ENCODE peak calls at places on chromosomes 13 and 19, in eight cellular contexts. H, X, A, C, F, V, D and U are unnamed samples.

GRCh38 chr13:30587231-30587630 is 30.5 kb upstream of the USPL1 start:
- DNase-seq in H (no peak), X (no peak), F (no peak), V (no peak), D (no peak), C (no peak), A (no peak), U (no peak)

GRCh38 chr13:79654520-79654919 is 173.6 kb downstream of the NDFIP2 start:
- DNase-seq in V (no peak), C (no peak), F (no peak), X (no peak), A (no peak), D (no peak), H (no peak), U (no peak)

GRCh38 chr13:42028113-42028799 is 20.2 kb upstream of the DGKH start:
- DNase-seq in F (peak; percentile 70), X (no peak), V (no peak), D (no peak), A (no peak), C (no peak), H (no peak), U (no peak)

GRCh38 chr13:73224708-73225107 is 165.9 kb downstream of the KLF5 start:
- DNase-seq in H (no peak), F (no peak), A (no peak), V (no peak), C (no peak), X (peak; percentile 10), D (no peak), U (no peak)

GRCh38 chr13:66492479-66492878 is 737.7 kb downstream of the PCDH9 start:
- DNase-seq in F (no peak), V (no peak), X (peak; percentile 2), C (no peak), H (peak; percentile 7), A (no peak), D (no peak), U (no peak)

GRCh38 chr13:99610702-99611289 is 109.5 kb downstream of the TM9SF2 start:
- DNase-seq in D (no peak), H (no peak), F (no peak), A (no peak), V (no peak), C (no peak), X (no peak), U (no peak)

GRCh38 chr19:58356236-58356970 is 3.1 kb upstream of the A1BG start:
- DNase-seq in F (no peak), C (no peak), X (no peak), A (peak; percentile 44), V (no peak), D (no peak), H (no peak), U (no peak)

GRCh38 chr19:3879656-3880055 is 829 bp upstream of the ATCAY start:
- DNase-seq in V (no peak), A (no peak), D (no peak), X (no peak), H (no peak), F (no peak), C (no peak), U (no peak)

GRCh38 chr13:30905932-30906383 is at the start of gene MEDAG:
- DNase-seq in C (peak; percentile 38), X (no peak), D (peak; percentile 76), H (no peak), A (peak; percentile 27), F (peak; percentile 17), V (no peak), U (no peak)

GRCh38 chr19:21092107-21092506 is 10.1 kb downstream of the ZNF714 start:
- DNase-seq in V (no peak), F (no peak), H (no peak), A (no peak), C (no peak), X (no peak), D (no peak), U (no peak)

GRCh38 chr19:33110201-33110910 is 21.6 kb upstream of the WDR88 start:
- DNase-seq in D (no peak), A (no peak), F (no peak), V (peak; percentile 44), H (no peak), X (no peak), C (no peak), U (no peak)

GRCh38 chr19:10430505-10431253 is 10.3 kb downstream of the PDE4A start:
- DNase-seq in A (no peak), H (no peak), D (no peak), X (peak; percentile 52), C (peak; percentile 76), F (peak; percentile 77), V (no peak), U (no peak)

GRCh38 chr19:3135961-3136683 is at the start of gene GNA15:
- DNase-seq in H (no peak), F (peak; percentile 62), C (no peak), V (no peak), D (no peak), X (peak; percentile 34), A (no peak), U (no peak)

GRCh38 chr13:20824762-20825161 is 51.0 kb upstream of the EEF1AKMT1 start:
- DNase-seq in F (no peak), D (no peak), A (no peak), C (no peak), H (no peak), X (no peak), V (no peak), U (no peak)

GRCh38 chr19:8611391-8611883 is 922 bp upstream of the ADAMTS10 start:
- DNase-seq in V (no peak), H (no peak), X (no peak), C (no peak), D (no peak), F (no peak), A (no peak), U (no peak)

GRCh38 chr13:39789451-39789850 is 134.0 kb downstream of the COG6 start:
- DNase-seq in A (no peak), D (no peak), V (no peak), F (no peak), X (no peak), C (no peak), H (no peak), U (no peak)

DNA sequence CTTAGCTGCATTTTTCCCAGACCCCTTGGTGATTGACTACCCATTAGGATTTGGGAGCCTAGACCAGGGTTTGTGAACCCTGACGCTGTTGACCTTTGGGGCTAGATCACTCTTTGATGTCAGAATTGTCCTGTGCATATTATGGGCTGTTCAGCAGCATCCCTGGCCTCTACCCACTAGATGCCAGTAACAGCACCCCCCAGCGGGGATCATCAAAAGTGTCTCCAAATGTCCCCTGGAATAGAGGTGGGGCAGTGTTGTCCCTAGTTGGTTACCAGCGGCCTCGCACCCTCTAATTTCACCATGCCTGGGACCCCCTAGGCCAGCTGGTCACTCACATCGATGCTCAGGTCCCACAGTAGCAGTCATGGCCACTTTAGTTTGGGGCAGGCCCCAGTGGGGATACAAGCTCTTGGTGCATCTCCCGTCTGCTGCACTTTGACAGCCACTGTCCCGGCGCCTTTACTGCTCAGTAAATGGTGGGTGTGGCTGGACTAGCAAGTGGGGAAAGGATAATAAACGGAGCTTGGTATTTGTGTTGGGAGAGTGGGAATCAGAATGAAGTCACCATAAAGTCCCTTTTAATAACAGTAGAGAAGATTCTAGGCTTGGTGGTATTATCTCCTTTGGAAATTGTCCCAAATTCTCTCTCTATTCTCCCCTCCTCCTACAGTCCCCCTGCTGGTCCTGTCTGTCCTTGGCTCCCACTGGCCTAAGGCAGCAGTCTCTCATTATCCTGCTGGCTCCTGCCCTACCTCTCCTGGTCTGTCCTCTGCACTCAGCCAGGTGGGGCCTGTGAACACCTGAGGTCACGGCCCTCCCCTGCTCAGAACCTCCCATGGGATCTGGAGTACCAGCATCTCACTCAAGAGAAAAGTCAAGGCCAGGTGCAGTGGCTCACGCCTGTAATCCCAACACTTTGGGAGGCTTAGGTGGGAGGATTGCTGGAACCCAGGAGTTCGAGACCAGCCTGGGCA is 80.6 kb downstream of the SIPA1L3 start:
- DNase-seq in X (peak; percentile 64), A (peak; percentile 42), D (no peak), F (peak; percentile 62), V (no peak), H (no peak), C (no peak), U (no peak)
- TF ChIP-seq CTCF in X (peak; percentile 58), A (peak; percentile 26), D (no peak), F (peak; percentile 29), V (peak; percentile 12), H (peak; percentile 48), C (no peak), U (peak; percentile 31)

DNA sequence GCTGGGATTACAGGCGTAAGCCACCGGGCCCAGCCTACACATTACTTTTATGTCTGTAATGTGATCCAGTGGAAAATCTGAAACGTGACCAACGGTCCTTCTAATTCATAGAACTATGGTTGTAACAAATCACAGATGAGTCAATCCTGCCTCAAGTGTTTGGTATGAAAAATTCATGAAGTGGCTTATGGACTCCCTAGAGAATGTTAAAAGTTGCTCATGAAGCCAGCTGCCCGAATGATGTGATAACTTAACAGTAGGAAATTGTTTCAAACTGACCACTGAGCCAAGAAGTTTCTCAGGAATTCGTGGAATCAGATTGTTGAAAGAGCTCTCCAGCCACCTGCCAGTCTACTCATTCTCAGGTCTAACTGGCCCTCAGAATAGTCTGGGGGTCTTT is 59.4 kb upstream of the FARP1 start:
- DNase-seq in D (no peak), C (no peak), H (no peak), A (no peak), V (peak; percentile 83), X (no peak), F (no peak), U (no peak)
- TF ChIP-seq CTCF in D (no peak), C (no peak), H (no peak), A (no peak), V (peak; percentile 29), X (no peak), F (no peak), U (no peak)

GRCh38 chr13:91802957-91803356 is 404.5 kb downstream of the GPC5 start:
- DNase-seq in A (no peak), V (no peak), F (no peak), X (no peak), C (no peak), H (no peak), D (no peak), U (no peak)

GRCh38 chr13:91804724-91805123 is 406.3 kb downstream of the GPC5 start:
- DNase-seq in C (no peak), F (no peak), D (no peak), A (no peak), X (no peak), V (no peak), H (peak; percentile 38), U (no peak)

GRCh38 chr13:91809161-91809560 is 410.7 kb downstream of the GPC5 start:
- DNase-seq in V (no peak), C (no peak), F (no peak), H (no peak), A (no peak), X (no peak), D (no peak), U (no peak)

DNA sequence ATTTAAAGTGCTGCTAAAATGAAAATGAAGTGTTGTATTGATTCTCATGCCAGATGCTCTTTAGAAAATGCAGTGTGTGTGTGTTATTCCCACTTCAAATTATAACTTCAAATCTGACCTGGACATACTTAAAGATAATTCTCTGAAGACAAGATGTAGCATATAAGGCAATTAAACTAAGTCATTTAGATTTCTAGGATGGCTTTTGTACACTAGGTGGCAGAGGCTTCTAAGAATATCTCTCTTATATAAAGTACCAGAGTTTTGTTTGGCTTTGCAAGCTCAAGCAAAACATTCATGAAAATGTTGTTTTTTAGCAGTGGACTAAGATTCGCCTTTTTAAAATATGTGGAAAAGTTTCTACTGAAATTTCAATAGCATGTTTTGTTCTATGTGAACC is 407.2 kb downstream of the GPC5 start:
- DNase-seq in X (no peak), H (no peak), D (no peak), C (no peak), V (no peak), A (no peak), F (no peak), U (no peak)
- TF ChIP-seq CTCF in X (no peak), H (peak; percentile 28), D (no peak), C (no peak), V (no peak), A (no peak), F (no peak), U (peak; percentile 44)

GRCh38 chr19:51808333-51808986 is 13.5 kb downstream of the FPR3 start:
- DNase-seq in X (no peak), H (no peak), A (no peak), C (no peak), D (no peak), V (no peak), F (no peak), U (no peak)
- TF ChIP-seq CTCF in X (no peak), H (no peak), A (no peak), C (no peak), D (no peak), V (no peak), F (no peak), U (no peak)